ENCODE peak calls at places on chromosomes 5 and 9, in six cellular contexts. V is posterior cingulate gyrus, D is EL, H is Daoy, C is fibroblast of pulmonary artery, P is hepatocyte. X is an unnamed sample.

GRCh38 chr9:105295986-105296385 is 51.5 kb downstream of the SLC44A1 start:
- DNase-seq in V (no peak), D (no peak), H (no peak), C (peak; percentile 34), P (no peak), X (no peak)

GRCh38 chr9:123861086-123861707 is 68.7 kb downstream of the DENND1A start:
- DNase-seq in V (no peak), D (no peak), H (no peak), C (no peak), P (no peak), X (no peak)

GRCh38 chr9:12817702-12818101 is 42.9 kb downstream of the LURAP1L start:
- DNase-seq in V (no peak), D (no peak), H (peak; percentile 43), C (peak; percentile 43), P (peak; percentile 54), X (no peak)

GRCh38 chr9:98087420-98088354 is 31.2 kb downstream of the NANS start:
- DNase-seq in V (no peak), D (no peak), H (no peak), C (peak; percentile 59), P (peak; percentile 77), X (peak; percentile 35)

GRCh38 chr5:101995585-101995984 is 300.5 kb downstream of the SLCO4C1 start:
- DNase-seq in V (no peak), D (no peak), H (no peak), C (no peak), P (peak; percentile 57), X (no peak)

GRCh38 chr9:36925033-36925432 is 109.0 kb downstream of the PAX5 start:
- DNase-seq in V (no peak), D (peak; percentile 51), H (peak; percentile 37), C (no peak), P (no peak), X (no peak)

GRCh38 chr9:94945191-94946144 is 219.0 kb downstream of the AOPEP start:
- DNase-seq in V (peak; percentile 92), D (peak; percentile 91), H (peak; percentile 93), C (peak; percentile 85), P (peak; percentile 65), X (peak; percentile 16)

GRCh38 chr5:35393901-35394300 is 163.6 kb upstream of the PRLR start:
- DNase-seq in V (no peak), D (no peak), H (no peak), C (no peak), P (no peak), X (no peak)

GRCh38 chr9:16058131-16058549 is 505.3 kb downstream of the CCDC171 start:
- DNase-seq in V (no peak), D (peak; percentile 79), H (peak; percentile 82), C (peak; percentile 42), P (no peak), X (no peak)

GRCh38 chr5:181566-181965 is 9.7 kb upstream of the LRRC14B start:
- DNase-seq in V (no peak), D (no peak), H (no peak), C (no peak), P (no peak), X (no peak)

GRCh38 chr5:35117960-35118359 is 70.2 kb upstream of the AGXT2 start:
- DNase-seq in V (no peak), D (peak; percentile 79), H (peak; percentile 63), C (peak; percentile 82), P (no peak), X (no peak)

GRCh38 chr5:3612561-3613175 is 17.0 kb downstream of the IRX1 start:
- DNase-seq in V (no peak), D (no peak), H (peak; percentile 37), C (no peak), P (no peak), X (no peak)